ENCODE peak calls at places on chromosome 15, in eight cellular contexts. K is activated CD4-positive, alpha-beta T cell treated with anti-CD3 and anti-CD28 coated beads, Interleukin-2, amount 50 U/mL, for 4 hours; W is activated T-cell treated with anti-CD3 and anti-CD28 coated beads, Interleukin-2, amount 50 U/mL, for 72 hours; B is activated naive CD8-positive, alpha-beta T cell treated with anti-CD3 and anti-CD28 coated beads, Interleukin-2, amount 50 U/mL, for 24 hours; I is heart right ventricle; M is NCI-H1092; X is fibroblast of villous mesenchyme; L is cardiac muscle cell. H is an unnamed sample.

GRCh38 chr15:88003928-88004327 is 252.6 kb downstream of the NTRK3 start:
- DNase-seq in B (no peak), M (no peak), K (no peak), I (no peak), X (no peak), L (no peak), W (no peak), H (no peak)

GRCh38 chr15:76996526-76997401 is 1.8 kb downstream of the PSTPIP1 start:
- DNase-seq in K (peak; percentile 51), B (peak; percentile 76), I (peak; percentile 46), X (no peak), L (peak; percentile 57), M (no peak), W (peak; percentile 73), H (no peak)

GRCh38 chr15:63893866-63894661 is 60.3 kb upstream of the HERC1 start:
- DNase-seq in B (no peak), W (no peak), X (no peak), K (no peak), L (no peak), I (no peak), M (no peak), H (no peak)

GRCh38 chr15:99253381-99254090 is 2.3 kb downstream of the LRRC28 start:
- DNase-seq in B (no peak), X (peak; percentile 43), K (no peak), M (no peak), L (peak; percentile 33), W (peak; percentile 23), I (no peak), H (peak; percentile 57)

GRCh38 chr15:67127925-67128324 is 62.5 kb downstream of the SMAD3 start:
- DNase-seq in I (no peak), M (no peak), B (no peak), W (peak; percentile 59), K (no peak), L (peak; percentile 95), X (peak; percentile 98), H (peak; percentile 96)

GRCh38 chr15:79218588-79219200 is 63.8 kb upstream of the ANKRD34C start:
- DNase-seq in I (no peak), M (no peak), X (peak; percentile 12), W (no peak), B (no peak), K (no peak), L (peak; percentile 14), H (no peak)

GRCh38 chr15:29045717-29046116 is 159.9 kb downstream of the APBA2 start:
- DNase-seq in X (peak; percentile 7), K (no peak), I (no peak), M (no peak), L (peak; percentile 20), B (no peak), W (peak; percentile 55), H (no peak)

GRCh38 chr15:90402230-90402629 is 14.2 kb downstream of the IQGAP1 start:
- DNase-seq in K (no peak), W (no peak), I (no peak), X (peak; percentile 81), M (peak; percentile 4), B (no peak), L (peak; percentile 87), H (peak; percentile 74)

GRCh38 chr15:42490246-42490742 is 647 bp downstream of the ZNF106 start:
- DNase-seq in I (no peak), B (no peak), W (no peak), X (peak; percentile 35), K (no peak), M (no peak), L (no peak), H (no peak)

GRCh38 chr15:57500979-57501576 is 90.6 kb upstream of the MYZAP start:
- DNase-seq in X (no peak), B (no peak), W (no peak), K (no peak), I (no peak), L (peak; percentile 39), M (no peak), H (no peak)

GRCh38 chr15:78737187-78737820 is 74.0 kb downstream of the ADAMTS7 start:
- DNase-seq in I (no peak), W (no peak), M (no peak), B (no peak), K (no peak), L (no peak), X (no peak), H (no peak)

GRCh38 chr15:63389902-63390301 is 8.3 kb upstream of the CA12 start:
- DNase-seq in I (peak; percentile 22), M (peak; percentile 89), W (no peak), K (no peak), L (no peak), X (no peak), B (no peak), H (no peak)

GRCh38 chr15:91469627-91470567 is 369.8 kb downstream of the SV2B start:
- DNase-seq in M (no peak), K (peak; percentile 44), L (no peak), X (no peak), B (peak; percentile 65), I (no peak), W (peak; percentile 73), H (no peak)